ENCODE peak calls at places on chromosomes 3 and 15, in six cellular contexts. B is IMR-90, E is cardiac muscle cell, K is adipocyte, G is transverse colon, R is A549. F is an unnamed sample.

GRCh38 chr3:17553080-17553479 is 189.4 kb downstream of the TBC1D5 start:
- DNase-seq in G (no peak), B (no peak), K (peak; percentile 1), E (peak; percentile 49), R (no peak), F (no peak)

GRCh38 chr3:146590521-146590920 is 14.6 kb downstream of the PLSCR5 start:
- DNase-seq in R (no peak), E (no peak), G (no peak), B (peak; percentile 40), K (peak; percentile 44), F (no peak)

GRCh38 chr3:36944012-36944640 is 728 bp downstream of the TRANK1 start:
- DNase-seq in G (peak; percentile 57), B (peak; percentile 59), R (peak; percentile 49), E (peak; percentile 35), K (peak; percentile 80), F (peak; percentile 96)

GRCh38 chr3:37498126-37499039 is 324.0 kb upstream of the LRRFIP2 start:
- DNase-seq in E (no peak), R (no peak), B (no peak), K (no peak), G (no peak), F (no peak)

GRCh38 chr3:177201707-177202397 is 4.6 kb upstream of the TBL1XR1 start:
- DNase-seq in K (peak; percentile 70), B (peak; percentile 62), R (no peak), E (no peak), G (peak; percentile 42), F (peak; percentile 61)

GRCh38 chr3:17686613-17687012 is 55.8 kb downstream of the TBC1D5 start:
- DNase-seq in B (no peak), R (peak; percentile 71), K (no peak), E (peak; percentile 10), G (no peak), F (no peak)

GRCh38 chr15:66966256-66966655 is 99.1 kb upstream of the SMAD3 start:
- DNase-seq in G (no peak), E (no peak), R (no peak), K (no peak), B (no peak), F (no peak)

GRCh38 chr3:134067311-134068161 is 37.8 kb upstream of the SLCO2A1 start:
- DNase-seq in R (no peak), E (no peak), B (no peak), K (no peak), G (no peak), F (no peak)

GRCh38 chr15:35958021-35958420 is 412.1 kb upstream of the DPH6 start:
- DNase-seq in G (no peak), K (peak; percentile 4), B (peak; percentile 68), R (no peak), E (no peak), F (no peak)

GRCh38 chr3:45890405-45890804 is 4.1 kb downstream of the CCR9 start:
- DNase-seq in R (peak; percentile 9), G (peak; percentile 76), B (no peak), K (no peak), E (peak; percentile 60), F (no peak)

GRCh38 chr3:77655421-77655820 is 615.5 kb downstream of the ROBO2 start:
- DNase-seq in B (no peak), G (no peak), K (no peak), E (no peak), R (no peak), F (no peak)

DNA sequence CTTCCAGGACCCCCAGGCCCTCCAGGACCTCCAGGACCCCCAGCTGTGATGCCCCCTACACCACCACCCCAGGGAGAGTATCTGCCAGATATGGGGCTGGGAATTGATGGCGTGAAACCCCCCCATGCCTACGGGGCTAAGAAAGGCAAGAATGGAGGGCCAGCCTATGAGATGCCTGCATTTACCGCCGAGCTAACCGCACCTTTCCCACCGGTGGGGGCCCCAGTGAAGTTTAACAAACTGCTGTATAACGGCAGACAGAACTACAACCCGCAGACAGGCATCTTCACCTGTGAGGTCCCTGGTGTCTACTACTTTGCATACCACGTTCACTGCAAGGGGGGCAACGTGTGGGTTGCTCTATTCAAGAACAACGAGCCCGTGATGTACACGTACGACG is 22.1 kb upstream of the CMSS1 start:
- DNase-seq in E (no peak), G (no peak), B (no peak), K (no peak), R (no peak), F (no peak)
- H3K4me3 ChIP-seq in E (no peak overlapping the region), G (no peak overlapping the region), B (no peak overlapping the region), K (no peak overlapping the region), R (no peak overlapping the region), F (no peak overlapping the region)

GRCh38 chr3:132135628-132136333 is 101.0 kb upstream of the CPNE4 start:
- DNase-seq in R (peak; percentile 90), G (no peak), K (peak; percentile 94), E (no peak), B (peak; percentile 99), F (peak; percentile 92)

GRCh38 chr3:132134611-132135010 is 99.8 kb upstream of the CPNE4 start:
- DNase-seq in B (peak; percentile 95), E (no peak), K (peak; percentile 89), R (peak; percentile 73), G (no peak), F (peak; percentile 19)

GRCh38 chr3:132136334-132136716 is 101.5 kb upstream of the CPNE4 start:
- DNase-seq in K (no peak), B (no peak), G (no peak), E (no peak), R (no peak), F (peak; percentile 52)
- H3K4me3 ChIP-seq in K (no peak overlapping the region), B (peak overlapping the region; percentile 21), G (no peak overlapping the region), E (no peak overlapping the region), R (no peak overlapping the region), F (peak overlapping the region; percentile 65)

GRCh38 chr15:96416218-96416933 is 85.9 kb downstream of the NR2F2 start:
- DNase-seq in K (no peak), B (no peak), G (no peak), E (no peak), R (no peak), F (no peak)
- H3K4me3 ChIP-seq in K (peak overlapping the region; percentile 66), B (no peak overlapping the region), G (no peak overlapping the region), E (no peak overlapping the region), R (peak overlapping the region; percentile 31), F (no peak overlapping the region)

GRCh38 chr3:114660124-114660523 is 366.3 kb downstream of the TIGIT start:
- DNase-seq in E (no peak), R (no peak), K (peak; percentile 78), B (peak; percentile 75), G (no peak), F (no peak)
- H3K4me3 ChIP-seq in E (no peak overlapping the region), R (no peak overlapping the region), K (peak overlapping the region; percentile 76), B (peak overlapping the region; percentile 34), G (no peak overlapping the region), F (peak overlapping the region; percentile 49)

GRCh38 chr3:119783883-119784282 is 2.0 kb downstream of the NR1I2 start:
- DNase-seq in G (no peak), B (no peak), K (no peak), R (no peak), E (no peak), F (no peak)
- H3K4me3 ChIP-seq in G (no peak overlapping the region), B (no peak overlapping the region), K (no peak overlapping the region), R (no peak overlapping the region), E (no peak overlapping the region), F (no peak overlapping the region)

DNA sequence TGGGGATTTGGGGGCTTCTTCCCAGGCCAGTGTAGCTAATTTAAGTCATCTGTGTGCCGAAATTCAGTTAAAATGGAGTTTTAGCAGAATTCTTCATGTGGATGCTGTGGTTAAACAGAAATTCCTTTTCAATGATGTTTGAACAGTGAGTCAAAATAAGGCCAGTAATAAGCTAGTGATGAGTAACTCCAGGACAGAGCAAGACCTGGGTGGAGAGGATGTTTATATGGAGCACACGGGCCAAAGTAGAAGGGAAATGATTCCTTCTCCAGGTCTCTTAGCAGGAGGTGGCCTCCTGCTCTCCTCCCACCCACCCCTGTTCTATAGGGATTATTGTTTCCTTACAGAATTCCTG is 31.9 kb upstream of the UACA start:
- DNase-seq in R (peak; percentile 85), B (peak; percentile 98), E (no peak), G (no peak), K (peak; percentile 93), F (peak; percentile 87)
- H3K4me3 ChIP-seq in R (peak overlapping the region; percentile 11), B (peak overlapping the region; percentile 12), E (no peak overlapping the region), G (no peak overlapping the region), K (peak overlapping the region; percentile 61), F (peak overlapping the region; percentile 32)

DNA sequence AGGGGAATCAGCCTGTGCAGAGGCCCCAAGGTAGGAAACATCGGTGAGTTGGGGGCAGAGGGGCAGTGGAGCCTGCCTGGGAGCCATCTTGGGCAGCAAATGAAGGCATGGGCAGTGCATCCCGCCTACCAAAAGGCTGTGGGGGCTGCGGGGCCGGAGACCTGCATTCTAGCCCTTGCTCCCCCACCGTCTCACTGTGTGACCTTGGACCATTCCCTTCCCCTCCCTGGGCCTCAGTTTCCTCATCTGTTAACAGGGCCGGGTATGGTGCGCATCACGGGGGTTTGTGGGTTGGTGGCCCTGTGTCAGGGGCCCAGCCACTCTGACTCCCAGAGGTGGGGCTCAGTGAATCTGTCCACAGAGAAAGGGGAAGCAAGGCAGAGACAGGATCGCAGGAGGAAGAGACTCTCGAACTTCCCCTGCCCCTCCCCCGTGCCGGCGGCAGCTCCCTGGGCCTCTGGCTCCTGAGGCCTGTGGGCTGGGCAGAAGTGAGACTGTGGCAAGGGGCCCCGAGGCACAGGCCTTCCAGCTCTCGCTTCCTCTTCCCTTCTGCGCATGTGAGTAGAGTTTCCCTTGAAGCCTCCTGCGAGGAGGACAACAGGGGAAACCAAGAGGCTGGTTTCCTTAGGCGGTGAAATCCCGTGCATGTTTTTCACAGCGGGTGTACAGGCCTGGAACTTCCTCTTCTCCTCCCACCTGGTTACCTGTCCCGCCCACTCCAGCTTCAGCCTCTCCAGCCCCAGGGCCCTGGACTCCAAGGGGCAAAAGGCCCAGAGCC is 42.9 kb downstream of the IDH2 start:
- DNase-seq in K (no peak), G (peak; percentile 88), R (no peak), E (no peak), B (no peak), F (no peak)
- H3K4me3 ChIP-seq in K (no peak overlapping the region), G (no peak overlapping the region), R (no peak overlapping the region), E (no peak overlapping the region), B (no peak overlapping the region), F (no peak overlapping the region)

DNA sequence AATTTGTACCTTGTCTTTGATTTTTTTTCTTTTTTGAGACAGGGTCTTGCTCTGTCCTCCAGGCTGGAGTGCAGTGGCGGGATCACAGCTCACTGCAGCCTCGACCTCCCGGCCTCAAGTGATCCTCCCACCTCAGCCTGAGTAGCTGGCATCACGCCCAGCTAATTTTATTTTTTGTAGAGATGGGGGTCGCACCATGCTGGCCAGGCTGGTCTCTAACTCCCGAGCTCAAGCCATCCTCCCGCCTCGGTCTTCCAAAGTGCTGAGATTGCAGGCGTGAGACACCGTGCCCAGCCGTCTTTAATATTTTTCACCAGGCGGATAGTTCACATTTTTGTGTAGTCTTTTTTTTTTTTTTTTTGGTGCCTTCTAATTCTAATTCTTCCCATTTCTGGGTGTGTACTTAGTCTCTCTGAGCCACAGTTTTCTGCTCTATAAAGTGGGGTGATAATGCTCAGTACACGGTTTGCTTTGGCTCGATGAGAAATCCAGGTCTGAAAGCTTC is 528 bp upstream of the TATDN2 start:
- DNase-seq in K (no peak), E (no peak), B (no peak), R (no peak), G (no peak), F (no peak)
- H3K4me3 ChIP-seq in K (peak overlapping the region; percentile 95), E (peak overlapping the region; percentile 57), B (peak overlapping the region; percentile 73), R (peak overlapping the region; percentile 72), G (peak overlapping the region; percentile 86), F (peak overlapping the region; percentile 95)

DNA sequence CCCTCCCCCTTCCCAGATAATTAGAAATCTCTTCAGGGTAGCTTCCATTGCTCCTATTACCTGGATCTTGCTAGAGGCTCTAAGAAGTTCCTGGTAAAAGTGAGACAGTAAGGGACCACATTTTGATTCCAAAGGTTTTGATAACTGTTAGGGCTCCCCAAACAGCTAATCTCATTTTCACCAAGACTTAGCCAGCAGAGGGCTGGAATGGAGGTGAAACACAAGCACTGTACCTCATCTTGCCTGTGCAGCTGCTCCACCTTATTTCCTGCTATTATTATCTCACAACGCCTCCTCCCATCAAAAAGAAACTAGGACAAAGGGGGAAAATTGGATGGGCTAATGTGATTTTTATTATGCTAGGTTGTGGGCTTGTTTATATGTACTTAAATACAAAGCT is 7.3 kb downstream of the SETD5 start:
- DNase-seq in E (peak; percentile 14), B (no peak), G (no peak), K (no peak), R (peak; percentile 38), F (no peak)
- H3K4me3 ChIP-seq in E (no peak overlapping the region), B (no peak overlapping the region), G (no peak overlapping the region), K (no peak overlapping the region), R (no peak overlapping the region), F (no peak overlapping the region)

F was measured in osteoblast.